ENCODE peak calls at places on chromosome 5, in nine cellular contexts. E is GM12878, G is transverse colon, M is ovary, J is HepG2, S is H1, K is A549, X is esophagus muscularis mucosa, T is tibial nerve. O is an unnamed sample.

GRCh38 chr5:178787889-178788288 is 57.4 kb upstream of the ZNF354A start:
- DNase-seq in E (no peak), G (no peak), M (no peak), J (no peak), S (no peak), K (no peak), X (no peak), T (no peak), O (no peak)

GRCh38 chr5:151770383-151771258 is 1.1 kb upstream of the G3BP1 start:
- DNase-seq in E (no peak), G (peak), M (peak), J (no peak), S (peak), K (peak), X (peak), T (peak), O (peak)

GRCh38 chr5:96566775-96567174 is 95.4 kb upstream of the CAST start:
- DNase-seq in E (no peak), G (no peak), M (no peak), J (no peak), S (no peak), K (no peak), X (no peak), T (no peak), O (no peak)

GRCh38 chr5:149561848-149562247 is 10.6 kb upstream of the CSNK1A1 start:
- DNase-seq in E (no peak), G (no peak), M (no peak), J (peak), S (no peak), K (peak), X (no peak), T (no peak), O (no peak)

GRCh38 chr5:179407191-179408175 is 62.2 kb upstream of the ADAMTS2 start:
- DNase-seq in E (no peak), G (no peak), M (no peak), J (no peak), S (peak), K (no peak), X (peak), T (no peak), O (no peak)

GRCh38 chr5:142253938-142254895 is 70.6 kb downstream of the SPRY4 start:
- DNase-seq in E (no peak), G (no peak), M (no peak), J (no peak), S (no peak), K (no peak), X (no peak), T (no peak), O (no peak)

GRCh38 chr5:16593630-16594029 is 23.2 kb downstream of the RETREG1 start:
- DNase-seq in E (no peak), G (no peak), M (no peak), J (no peak), S (no peak), K (no peak), X (no peak), T (no peak), O (no peak)

GRCh38 chr5:160187091-160187490 is 42.2 kb upstream of the FABP6 start:
- DNase-seq in E (no peak), G (no peak), M (no peak), J (no peak), S (no peak), K (no peak), X (no peak), T (no peak), O (no peak)

GRCh38 chr5:159971038-159971437 is 37.9 kb upstream of the TTC1 start:
- DNase-seq in E (no peak), G (no peak), M (no peak), J (no peak), S (no peak), K (no peak), X (no peak), T (no peak), O (no peak)

GRCh38 chr5:176533894-176534611 is 3.1 kb downstream of the RNF44 start:
- DNase-seq in E (no peak), G (peak), M (peak), J (peak), S (no peak), K (peak), X (no peak), T (no peak), O (peak)

GRCh38 chr5:81363093-81363886 is 30.6 kb downstream of the ACOT12 start:
- DNase-seq in E (no peak), G (peak), M (no peak), J (no peak), S (no peak), K (no peak), X (no peak), T (no peak), O (no peak)

GRCh38 chr5:113065626-113066025 is 89.0 kb downstream of the DCP2 start:
- DNase-seq in E (no peak), G (no peak), M (no peak), J (no peak), S (no peak), K (no peak), X (no peak), T (no peak), O (no peak)

GRCh38 chr5:146249801-146250200 is 46.4 kb downstream of the RBM27 start:
- DNase-seq in E (no peak), G (no peak), M (no peak), J (no peak), S (no peak), K (no peak), X (no peak), T (no peak), O (no peak)

GRCh38 chr5:78320461-78320860 is 26.0 kb upstream of the AP3B1 start:
- DNase-seq in E (no peak), G (no peak), M (no peak), J (peak), S (no peak), K (peak), X (no peak), T (no peak), O (no peak)

DNA sequence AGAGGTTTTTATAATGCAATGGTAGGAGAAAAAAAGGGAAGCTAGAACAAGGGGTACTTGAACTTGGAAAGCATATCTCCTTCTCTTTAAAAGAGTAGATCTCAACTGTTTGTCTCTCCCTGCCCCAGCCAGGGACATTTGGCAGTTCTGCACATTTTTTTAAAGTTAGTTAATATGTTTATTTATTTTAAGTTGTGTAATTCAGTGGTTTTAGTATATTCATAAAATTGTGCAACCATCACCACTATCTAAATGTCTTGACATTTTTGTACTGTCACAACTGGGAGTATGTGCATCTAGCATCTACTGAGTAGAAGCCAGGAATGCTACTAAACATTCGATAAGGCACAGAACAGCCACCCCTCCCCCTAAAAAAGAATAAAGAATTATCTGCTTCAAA is 103.5 kb upstream of the DPYSL3 start:
- DNase-seq in E (no peak), G (no peak), M (no peak), J (no peak), S (no peak), K (no peak), X (no peak), T (no peak), O (no peak)
- H3K27ac ChIP-seq in E (no peak), G (no peak), M (no peak), J (no peak), S (no peak), K (no peak), X (no peak), T (no peak), O (no peak)

DNA sequence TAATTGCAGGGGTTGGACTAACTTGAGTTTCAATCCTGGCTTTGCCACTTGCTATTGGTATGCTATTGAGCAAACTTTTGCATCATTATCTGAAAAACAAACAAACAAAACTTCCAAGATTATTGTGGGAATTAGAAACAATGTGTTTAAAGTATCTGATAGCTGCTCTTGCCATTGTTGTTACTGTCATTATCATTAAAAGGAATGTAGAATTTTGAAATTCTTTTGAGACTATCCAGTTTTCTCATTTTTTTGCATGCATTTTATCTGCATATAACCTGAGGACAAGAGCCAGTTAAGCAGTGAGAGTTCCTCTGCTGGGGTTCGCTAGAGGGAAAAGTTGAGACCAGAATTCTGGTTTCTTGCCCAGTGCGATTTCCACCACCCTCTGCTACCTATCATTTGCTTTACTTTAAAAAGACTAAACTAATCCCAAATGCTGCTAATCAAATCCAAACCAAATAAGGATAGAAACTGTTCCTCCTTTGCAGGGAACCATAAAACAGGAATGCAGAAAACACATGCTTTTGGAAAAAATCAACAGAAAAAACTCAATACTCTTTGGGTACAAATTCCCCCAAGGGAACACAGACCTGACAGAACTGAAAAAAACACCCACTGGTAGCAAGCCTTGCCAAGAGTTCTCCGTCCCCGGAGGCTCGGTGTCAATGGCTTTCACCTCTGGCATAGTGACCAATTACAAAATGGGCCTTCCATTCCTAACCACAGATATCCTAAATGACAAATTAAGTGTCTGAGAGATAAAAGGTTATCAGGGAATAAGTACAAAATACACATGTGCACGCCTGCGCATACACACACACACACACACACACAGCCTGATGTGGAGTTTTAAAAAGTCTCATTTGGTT is 373.7 kb downstream of the ARL15 start:
- DNase-seq in E (no peak), G (no peak), M (peak), J (no peak), S (no peak), K (no peak), X (no peak), T (peak), O (no peak)
- TF ChIP-seq EP300 in E (no peak), G (no peak), M (no peak), J (no peak), S (no peak), K (no peak), X (no peak), T (no peak), O (no peak)

DNA sequence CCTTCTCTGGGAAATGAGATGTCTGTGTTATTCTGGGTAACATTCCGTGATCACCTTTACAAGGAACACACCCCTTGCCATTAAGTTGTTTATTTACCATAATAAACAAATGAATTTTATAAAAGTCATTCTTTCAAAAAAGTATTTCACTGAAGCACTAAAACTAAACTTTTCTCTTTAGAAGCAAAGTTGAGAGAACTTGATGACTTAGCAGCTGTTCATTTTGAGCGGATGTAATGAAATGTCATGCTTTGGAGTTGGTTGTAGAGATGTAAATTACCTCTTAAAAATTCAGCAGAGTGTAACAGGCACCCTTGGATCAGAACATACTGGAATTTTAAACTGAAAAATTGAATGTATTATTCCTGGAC is 617.3 kb downstream of the PDE4D start:
- DNase-seq in E (no peak), G (no peak), M (no peak), J (no peak), S (no peak), K (no peak), X (no peak), T (no peak), O (no peak)
- TF ChIP-seq POLR2A in E (no peak), G (no peak), M (no peak), J (no peak), S (no peak), K (no peak), X (no peak), T (no peak), O (no peak)

DNA sequence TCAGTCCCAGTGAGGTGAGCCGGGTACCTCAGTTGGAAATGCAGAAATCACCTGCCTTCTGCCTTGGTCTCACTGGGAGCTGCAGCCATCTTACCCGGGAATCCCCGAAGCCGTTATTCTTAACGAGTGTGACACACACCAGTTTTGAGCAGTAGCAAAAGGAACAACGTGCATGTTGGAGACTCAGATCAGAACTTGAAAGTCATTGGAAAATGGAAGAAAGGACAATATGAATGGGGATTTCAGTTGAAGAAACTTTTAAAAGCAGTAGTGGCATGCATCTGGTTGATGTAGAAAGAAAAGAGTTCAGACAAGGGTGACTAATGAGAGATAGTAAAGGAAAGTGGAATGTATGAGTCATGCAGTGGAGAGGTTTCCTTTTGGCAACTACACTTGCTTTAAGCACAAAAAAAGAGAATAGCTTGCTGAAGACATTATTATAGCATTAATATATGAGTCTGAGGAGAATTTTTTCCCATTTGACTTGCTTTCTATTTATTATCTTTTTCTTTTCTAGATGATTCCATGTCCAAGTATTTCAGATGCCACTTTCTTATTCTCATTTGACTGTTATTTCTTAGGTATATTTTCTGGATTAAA is 44.4 kb upstream of the ANKDD1B start:
- DNase-seq in E (peak), G (no peak), M (no peak), J (peak), S (no peak), K (peak), X (no peak), T (no peak), O (no peak)
- H3K27ac ChIP-seq in E (peak), G (peak), M (no peak), J (no peak), S (no peak), K (peak), X (peak), T (peak), O (peak)

GRCh38 chr5:61398440-61398839 is 66.4 kb downstream of the ZSWIM6 start:
- DNase-seq in E (no peak), G (no peak), M (no peak), J (no peak), S (no peak), K (no peak), X (no peak), T (no peak), O (no peak)

GRCh38 chr5:61402970-61403369 is 70.9 kb downstream of the ZSWIM6 start:
- DNase-seq in E (no peak), G (no peak), M (no peak), J (no peak), S (no peak), K (no peak), X (no peak), T (no peak), O (no peak)

GRCh38 chr5:61399679-61400078 is 67.6 kb downstream of the ZSWIM6 start:
- DNase-seq in E (no peak), G (no peak), M (no peak), J (no peak), S (no peak), K (no peak), X (no peak), T (no peak), O (no peak)

GRCh38 chr5:61402244-61402823 is 70.3 kb downstream of the ZSWIM6 start:
- DNase-seq in E (no peak), G (no peak), M (no peak), J (no peak), S (no peak), K (no peak), X (no peak), T (no peak), O (no peak)

GRCh38 chr5:61401726-61402125 is 69.7 kb downstream of the ZSWIM6 start:
- DNase-seq in E (no peak), G (no peak), M (no peak), J (no peak), S (no peak), K (peak), X (no peak), T (no peak), O (no peak)
- TF ChIP-seq EP300 in E (no peak), G (no peak), M (no peak), J (no peak), S (no peak), K (no peak), X (no peak), T (no peak), O (no peak)

DNA sequence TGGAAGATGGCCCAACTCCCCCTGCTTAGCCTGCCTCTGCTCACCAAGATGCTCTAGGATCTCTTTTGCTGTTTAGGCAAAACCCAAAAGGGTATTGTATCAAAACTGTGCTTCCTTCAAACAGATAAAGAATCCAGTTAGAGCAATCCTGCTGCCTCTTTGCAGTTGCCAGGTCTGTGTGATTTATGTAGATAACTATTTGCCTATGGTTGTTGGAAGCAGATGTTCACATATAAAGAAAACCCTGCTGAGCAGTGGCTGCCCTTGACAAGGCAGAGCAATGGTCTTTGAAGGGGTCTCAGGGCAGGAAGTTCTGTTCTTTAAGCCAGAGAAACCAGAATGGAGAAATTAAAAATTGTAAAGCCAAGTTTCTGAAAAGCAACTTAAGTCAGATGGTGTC is 68.6 kb downstream of the LRRC70 start:
- DNase-seq in E (no peak), G (no peak), M (no peak), J (no peak), S (no peak), K (no peak), X (peak), T (no peak), O (no peak)
- TF ChIP-seq POLR2A in E (no peak), G (no peak), M (no peak), J (no peak), S (no peak), K (no peak), X (no peak), T (no peak), O (no peak)

GRCh38 chr5:172843825-172844576 is 9.9 kb downstream of the ERGIC1 start:
- DNase-seq in E (no peak), G (no peak), M (no peak), J (no peak), S (no peak), K (peak), X (no peak), T (no peak), O (no peak)
- H3K27ac ChIP-seq in E (no peak), G (no peak), M (no peak), J (no peak), S (no peak), K (peak), X (no peak), T (no peak), O (no peak)

GRCh38 chr5:170113517-170113891 is 7.8 kb downstream of the FOXI1 start:
- DNase-seq in E (no peak), G (no peak), M (no peak), J (no peak), S (no peak), K (no peak), X (peak), T (no peak), O (no peak)
- TF ChIP-seq EP300 in E (no peak), G (no peak), M (no peak), J (no peak), S (no peak), K (no peak), X (no peak), T (no peak), O (no peak)

GRCh38 chr5:136030956-136031611 is 2.3 kb downstream of the TGFBI start:
- DNase-seq in E (peak), G (no peak), M (no peak), J (no peak), S (no peak), K (no peak), X (no peak), T (no peak), O (no peak)

GRCh38 chr5:136028090-136028489 is 698 bp upstream of the TGFBI start:
- DNase-seq in E (no peak), G (no peak), M (no peak), J (no peak), S (no peak), K (no peak), X (no peak), T (no peak), O (no peak)

GRCh38 chr5:136030252-136030651 is 1.5 kb downstream of the TGFBI start:
- DNase-seq in E (no peak), G (no peak), M (no peak), J (no peak), S (no peak), K (no peak), X (no peak), T (no peak), O (no peak)

GRCh38 chr5:136027316-136027715 is 1.5 kb upstream of the TGFBI start:
- DNase-seq in E (no peak), G (no peak), M (no peak), J (no peak), S (no peak), K (no peak), X (no peak), T (no peak), O (no peak)

DNA sequence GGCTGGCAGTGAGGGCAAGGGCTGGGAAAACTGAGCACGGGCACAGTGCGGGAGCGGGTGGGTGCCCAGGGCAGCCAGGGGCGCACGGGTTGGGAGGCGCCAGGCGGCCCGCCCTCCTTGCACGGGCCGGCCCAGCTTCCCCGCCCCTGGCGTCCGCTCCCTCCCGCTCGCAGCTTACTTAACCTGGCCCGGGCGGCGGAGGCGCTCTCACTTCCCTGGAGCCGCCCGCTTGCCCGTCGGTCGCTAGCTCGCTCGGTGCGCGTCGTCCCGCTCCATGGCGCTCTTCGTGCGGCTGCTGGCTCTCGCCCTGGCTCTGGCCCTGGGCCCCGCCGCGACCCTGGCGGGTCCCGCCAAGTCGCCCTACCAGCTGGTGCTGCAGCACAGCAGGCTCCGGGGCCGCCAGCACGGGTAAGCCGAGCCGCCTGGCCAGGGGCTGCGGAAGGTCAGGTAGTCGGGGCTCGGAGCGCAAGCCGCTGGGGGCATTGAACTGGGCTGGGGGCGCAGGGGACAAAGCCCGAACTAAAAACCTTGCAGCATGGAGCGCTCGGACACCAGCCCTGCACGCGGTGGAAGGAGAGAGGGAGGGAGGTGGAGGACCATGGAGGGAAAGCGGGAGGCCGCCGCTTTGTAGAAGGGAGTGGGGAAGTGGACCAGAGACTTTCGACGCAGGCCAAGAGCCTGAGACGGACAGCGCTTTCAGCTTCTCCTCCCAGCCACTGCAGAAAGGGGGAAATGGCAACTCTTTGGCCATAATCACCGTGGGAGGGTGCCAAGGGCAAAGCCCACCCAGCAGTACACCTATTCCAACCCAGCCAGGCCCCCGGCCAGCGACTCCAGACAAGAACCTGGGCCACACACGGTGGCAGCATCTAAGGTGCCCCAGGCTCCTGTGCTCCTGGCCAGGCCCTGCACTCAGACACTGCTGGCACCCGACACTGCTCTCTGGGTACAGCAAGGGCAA is at the start of gene TGFBI:
- DNase-seq in E (no peak), G (peak), M (peak), J (peak), S (peak), K (peak), X (no peak), T (peak), O (peak)
- TF ChIP-seq POLR2A in E (no peak), G (peak), M (no peak), J (peak), S (peak), K (peak), X (no peak), T (peak), O (no peak)

O was measured in stomach.